ENCODE peak calls at places on chromosomes 1 and 21, in ten cellular contexts. B is H4, Q is EH, Y is lower leg skin, I is ELR, P is nucleus accumbens, J is BJ, G is T-helper 17 cell, U is astrocyte of the spinal cord, X is posterior vena cava. S is an unnamed sample.
A peak's percentile ranks its signal among the peaks of the same experiment; 100 is the strongest.

GRCh38 chr1:203197625-203198024 is 11.1 kb upstream of the CHI3L1 start:
- DNase-seq in B (peak; percentile 73), Q (peak; percentile 86), Y (no peak), I (peak; percentile 67), P (no peak), J (no peak), G (no peak), U (peak; percentile 70), X (no peak), S (no peak)

GRCh38 chr1:241834733-241835377 is 13.1 kb upstream of the EXO1 start:
- DNase-seq in B (peak; percentile 71), Q (peak; percentile 66), Y (no peak), I (peak; percentile 76), P (no peak), J (no peak), G (no peak), U (peak; percentile 69), X (no peak), S (no peak)

GRCh38 chr21:45424854-45425795 is 20.2 kb downstream of the COL18A1 start:
- DNase-seq in B (no peak), Q (no peak), Y (no peak), I (no peak), P (no peak), J (no peak), G (no peak), U (no peak), X (peak; percentile 74), S (no peak)

GRCh38 chr1:179129702-179130473 is 48.0 kb downstream of the TOR3A start:
- DNase-seq in B (peak; percentile 37), Q (peak; percentile 56), Y (no peak), I (peak; percentile 70), P (no peak), J (no peak), G (no peak), U (peak; percentile 45), X (no peak), S (no peak)

GRCh38 chr1:165560834-165561233 is 17.0 kb downstream of the LRRC52 start:
- DNase-seq in B (no peak), Q (no peak), Y (no peak), I (no peak), P (no peak), J (no peak), G (no peak), U (no peak), X (no peak), S (no peak)

GRCh38 chr1:196723325-196724185 is 51.1 kb upstream of the CFHR3 start:
- DNase-seq in B (peak; percentile 58), Q (peak; percentile 57), Y (no peak), I (peak; percentile 76), P (no peak), J (no peak), G (peak; percentile 13), U (peak; percentile 19), X (no peak), S (no peak)

GRCh38 chr1:174445817-174446216 is 1.9 kb upstream of the GPR52 start:
- DNase-seq in B (no peak), Q (no peak), Y (no peak), I (no peak), P (no peak), J (no peak), G (no peak), U (no peak), X (no peak), S (no peak)

GRCh38 chr1:202805886-202806511 is 2.2 kb downstream of the KDM5B start:
- DNase-seq in B (no peak), Q (peak; percentile 24), Y (no peak), I (peak; percentile 26), P (no peak), J (no peak), G (no peak), U (peak; percentile 37), X (no peak), S (no peak)

GRCh38 chr1:17046043-17046657 is 7.7 kb downstream of the SDHB start:
- DNase-seq in B (peak; percentile 50), Q (peak; percentile 71), Y (no peak), I (peak; percentile 78), P (no peak), J (peak; percentile 8), G (no peak), U (peak; percentile 74), X (no peak), S (no peak)

GRCh38 chr1:11648732-11649158 is 5.5 kb downstream of the FBXO2 start:
- DNase-seq in B (no peak), Q (peak; percentile 16), Y (no peak), I (no peak), P (no peak), J (no peak), G (peak; percentile 49), U (no peak), X (no peak), S (no peak)

GRCh38 chr1:160657477-160657820 is 10.6 kb upstream of the SLAMF1 start:
- DNase-seq in B (no peak), Q (no peak), Y (no peak), I (no peak), P (no peak), J (no peak), G (no peak), U (no peak), X (no peak), S (no peak)

GRCh38 chr21:44529503-44530125 is 10.4 kb downstream of the KRTAP10-1 start:
- DNase-seq in B (no peak), Q (no peak), Y (no peak), I (no peak), P (no peak), J (no peak), G (no peak), U (no peak), X (peak; percentile 77), S (peak; percentile 2)

GRCh38 chr1:8889925-8890785 is 11.7 kb upstream of the ENO1 start:
- DNase-seq in B (peak; percentile 82), Q (peak; percentile 98), Y (peak; percentile 77), I (peak; percentile 81), P (peak; percentile 89), J (peak; percentile 63), G (no peak), U (peak; percentile 89), X (peak; percentile 95), S (peak; percentile 75)

GRCh38 chr1:111769517-111770146 is 13.9 kb downstream of the DDX20 start:
- DNase-seq in B (peak; percentile 66), Q (peak; percentile 80), Y (no peak), I (peak; percentile 80), P (no peak), J (no peak), G (no peak), U (peak; percentile 65), X (no peak), S (peak; percentile 60)

GRCh38 chr21:33403786-33404571 is 766 bp downstream of the IFNGR2 start:
- DNase-seq in B (no peak), Q (peak; percentile 68), Y (peak; percentile 50), I (peak; percentile 55), P (peak; percentile 47), J (no peak), G (peak; percentile 14), U (peak; percentile 59), X (peak; percentile 93), S (peak; percentile 63)

GRCh38 chr1:4825841-4826450 is 171.5 kb downstream of the AJAP1 start:
- DNase-seq in B (no peak), Q (peak; percentile 55), Y (no peak), I (no peak), P (peak; percentile 38), J (no peak), G (no peak), U (no peak), X (no peak), S (no peak)

GRCh38 chr1:206471993-206472392 is 1.7 kb downstream of the IKBKE start:
- DNase-seq in B (no peak), Q (no peak), Y (no peak), I (peak; percentile 31), P (no peak), J (no peak), G (no peak), U (no peak), X (no peak), S (no peak)

GRCh38 chr1:156392427-156392826 is 23.4 kb downstream of the RHBG start:
- DNase-seq in B (no peak), Q (no peak), Y (no peak), I (no peak), P (no peak), J (no peak), G (no peak), U (no peak), X (no peak), S (no peak)

GRCh38 chr1:183218981-183219621 is 33.0 kb downstream of the LAMC2 start:
- DNase-seq in B (no peak), Q (peak; percentile 32), Y (peak; percentile 39), I (no peak), P (peak; percentile 16), J (no peak), G (no peak), U (peak; percentile 4), X (no peak), S (peak; percentile 75)